ENCODE peak calls at places on chromosomes 4 and X, in four cellular contexts. G is GM12878, W is K562, J is HepG2. F is an unnamed sample.

GRCh38 chrX:41449615-41450014 is 2.5 kb downstream of the NYX start:
- DNase-seq in J (no peak), G (no peak), W (no peak), F (no peak)

GRCh38 chrX:16718824-16719333 is 533 bp upstream of the SYAP1 start:
- DNase-seq in W (no peak), G (no peak), J (no peak), F (no peak)

GRCh38 chrX:78168065-78168464 is 28.6 kb upstream of the TAF9B start:
- DNase-seq in J (no peak), G (no peak), W (no peak), F (no peak)

GRCh38 chr4:3200423-3201090 is 48.4 kb upstream of the MSANTD1 start:
- DNase-seq in J (no peak), W (no peak), G (no peak), F (no peak)

GRCh38 chr4:8832130-8832930 is 39.3 kb downstream of the HMX1 start:
- DNase-seq in W (no peak), G (no peak), J (no peak), F (peak)

GRCh38 chrX:118807151-118808017 is 16.2 kb upstream of the ZCCHC12 start:
- DNase-seq in J (peak), G (peak), W (peak), F (no peak)

GRCh38 chr4:89700766-89701165 is 136.2 kb downstream of the SNCA start:
- DNase-seq in W (no peak), G (no peak), J (no peak), F (no peak)

GRCh38 chr4:88219099-88219498 is 60.7 kb upstream of the ABCG2 start:
- DNase-seq in J (peak), G (no peak), W (peak), F (no peak)

GRCh38 chr4:120007171-120007894 is 59.3 kb downstream of the MAD2L1 start:
- DNase-seq in W (no peak), G (no peak), J (no peak), F (no peak)

GRCh38 chrX:96445531-96446065 is 239.0 kb upstream of the DIAPH2 start:
- DNase-seq in J (no peak), W (no peak), G (no peak), F (no peak)

GRCh38 chr4:8731364-8731763 is 138.8 kb downstream of the CPZ start:
- DNase-seq in J (no peak), G (no peak), W (no peak), F (no peak)

GRCh38 chrX:13373807-13374187 is 53.9 kb upstream of the ATXN3L start:
- DNase-seq in W (no peak), G (no peak), J (no peak), F (no peak)

GRCh38 chr4:163866728-163867313 is 372.3 kb downstream of the TMA16 start:
- DNase-seq in W (no peak), J (no peak), G (no peak), F (no peak)

GRCh38 chr4:63275491-63275890 is 1133.8 kb downstream of the TECRL start:
- DNase-seq in J (no peak), G (no peak), W (no peak), F (no peak)

GRCh38 chr4:180407273-180407885 is 1835.8 kb upstream of the TENM3 start:
- DNase-seq in J (no peak), G (no peak), W (no peak), F (no peak)

GRCh38 chr4:28760003-28760402 is 1899.4 kb downstream of the STIM2 start:
- DNase-seq in J (no peak), G (no peak), W (no peak), F (no peak)

GRCh38 chrX:10050481-10050880 is 83.3 kb downstream of the CLDN34 start:
- DNase-seq in W (no peak), G (no peak), J (no peak), F (peak)

GRCh38 chrX:131747173-131747572 is 203.3 kb downstream of the OR13H1 start:
- DNase-seq in W (no peak), G (peak), J (no peak), F (no peak)

GRCh38 chrX:129808163-129808828 is 28.5 kb downstream of the SASH3 start:
- DNase-seq in W (no peak), G (no peak), J (no peak), F (no peak)

GRCh38 chr4:62683799-62684566 is 1483.9 kb downstream of the ADGRL3 start:
- DNase-seq in G (no peak), W (no peak), J (no peak), F (no peak)

GRCh38 chrX:10233173-10233572 is 76.4 kb downstream of the CLCN4 start:
- DNase-seq in G (no peak), W (no peak), J (no peak), F (no peak)

GRCh38 chrX:53449632-53450031 is 15.5 kb upstream of the HSD17B10 start:
- DNase-seq in J (no peak), W (no peak), G (no peak), F (no peak)

GRCh38 chr4:34720563-34720962 is 1523.8 kb downstream of the ARAP2 start:
- DNase-seq in J (peak), W (no peak), G (no peak), F (no peak)

GRCh38 chr4:26762650-26763049 is 98.0 kb upstream of the STIM2 start:
- DNase-seq in W (no peak), J (no peak), G (no peak), F (no peak)

GRCh38 chr4:9870165-9870564 is 88.7 kb downstream of the DRD5 start:
- DNase-seq in W (no peak), J (no peak), G (no peak), F (no peak)

GRCh38 chr4:110084154-110084553 is 114.3 kb downstream of the ELOVL6 start:
- DNase-seq in G (no peak), W (no peak), J (no peak), F (no peak)

GRCh38 chrX:64570204-64570603 is 175.0 kb upstream of the MTMR8 start:
- DNase-seq in J (no peak), G (no peak), W (no peak), F (no peak)

GRCh38 chr4:138241281-138242075 is 671 bp downstream of the SLC7A11 start:
- DNase-seq in W (peak), J (no peak), G (no peak), F (no peak)

GRCh38 chr4:19063662-19064061 is 1042.1 kb upstream of the LCORL start:
- DNase-seq in J (no peak), W (no peak), G (no peak), F (no peak)

GRCh38 chrX:124332481-124333424 is at the start of gene TEX13D:
- DNase-seq in W (no peak), J (no peak), G (no peak), F (no peak)

GRCh38 chr4:185005209-185005819 is 13.0 kb upstream of the HELT start:
- DNase-seq in G (peak), W (peak), J (peak), F (no peak)

DNA sequence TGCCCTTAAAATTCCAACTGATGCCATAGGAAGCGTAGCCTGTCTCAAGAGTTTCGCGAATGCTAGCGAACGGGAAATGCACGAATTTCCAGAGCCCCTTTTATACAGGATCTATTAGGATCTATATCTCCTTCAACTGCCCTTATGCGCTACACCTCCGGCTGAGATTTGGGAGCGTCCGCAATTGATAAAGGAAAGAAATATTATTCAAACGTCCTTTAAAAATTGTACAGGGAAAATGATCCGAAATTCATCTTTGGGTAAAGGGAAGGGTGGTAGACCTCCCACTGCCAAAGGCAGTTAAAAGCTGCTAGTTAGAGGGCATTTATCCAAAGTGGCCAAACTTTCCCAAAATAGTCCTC is 609 bp downstream of the NR3C2 start:
- DNase-seq in J (no peak), G (no peak), W (no peak), F (no peak)
- TF ChIP-seq EZH2 in J (no peak), G (peak), W (no peak), F (no peak)

DNA sequence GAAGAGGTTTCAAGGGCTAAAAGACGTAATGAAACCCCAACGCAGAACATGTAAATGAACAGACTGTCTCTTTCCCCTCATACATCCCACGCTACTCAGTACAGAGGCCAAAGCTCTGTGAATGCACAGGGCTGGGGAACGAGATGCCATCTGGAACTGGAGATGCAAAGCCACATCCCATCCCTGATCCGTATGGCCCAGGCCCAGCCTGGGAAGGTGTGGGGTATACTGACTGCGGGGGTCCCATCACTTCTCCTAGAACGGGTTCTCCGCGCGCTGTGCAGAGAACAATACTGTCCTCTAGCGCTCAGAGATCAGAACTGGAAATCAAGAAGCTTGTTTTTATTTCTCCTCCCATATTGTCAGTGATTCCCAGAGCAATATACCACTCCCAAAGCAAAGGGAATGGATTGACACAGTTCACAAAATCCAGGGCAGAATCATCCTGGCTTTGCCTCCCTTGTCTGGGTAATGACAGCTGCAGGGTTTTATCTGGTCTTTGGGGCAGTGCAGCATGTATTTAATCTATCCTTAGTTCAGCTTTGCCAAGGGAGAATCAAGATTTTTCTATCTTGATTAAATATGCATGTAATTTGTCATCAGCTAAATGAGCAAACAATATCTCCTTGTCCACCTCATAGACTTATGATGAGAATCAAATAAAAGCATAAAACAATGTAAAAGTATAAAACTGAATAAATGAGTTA is 47.3 kb upstream of the TLR3 start:
- DNase-seq in G (no peak), W (no peak), J (peak), F (no peak)
- H3K4me3 ChIP-seq in G (no peak), W (no peak), J (no peak), F (no peak)

GRCh38 chr4:121952290-121952689 is 430 bp upstream of the TRPC3 start:
- DNase-seq in W (no peak), J (no peak), G (no peak), F (no peak)
- TF ChIP-seq RFX5 in W (no peak), J (no peak), G (no peak), F (no peak)

GRCh38 chr4:157221426-157221894 is 932 bp downstream of the GRIA2 start:
- DNase-seq in G (no peak), W (no peak), J (no peak), F (no peak)
- TF ChIP-seq EZH2 in G (no peak), W (no peak), J (no peak), F (no peak)